ENCODE peak calls at places on chromosome 7, in nine cellular contexts. G, C, R, A, M, J, B, E and X are unnamed samples.

GRCh38 chr7:93298671-93299070 is 66.5 kb downstream of the VPS50 start:
- DNase-seq in G (no peak), C (no peak), R (no peak), A (no peak), M (no peak), J (peak), B (no peak), E (no peak), X (no peak)

GRCh38 chr7:29567174-29567573 is 3.5 kb downstream of the PRR15 start:
- DNase-seq in G (no peak), C (no peak), R (no peak), A (no peak), M (no peak), J (no peak), B (no peak), E (no peak), X (no peak)

GRCh38 chr7:38463277-38464224 is 167.6 kb downstream of the AMPH start:
- DNase-seq in G (no peak), C (no peak), R (no peak), A (peak), M (peak), J (peak), B (peak), E (peak), X (peak)

GRCh38 chr7:25708211-25708610 is 443.8 kb upstream of the NFE2L3 start:
- DNase-seq in G (no peak), C (no peak), R (no peak), A (no peak), M (no peak), J (no peak), B (no peak), E (no peak), X (no peak)

GRCh38 chr7:55489552-55489951 is 82.8 kb downstream of the VOPP1 start:
- DNase-seq in G (no peak), C (no peak), R (no peak), A (no peak), M (no peak), J (no peak), B (no peak), E (no peak), X (no peak)

GRCh38 chr7:24828871-24829661 is 71.8 kb upstream of the GSDME start:
- DNase-seq in G (no peak), C (no peak), R (no peak), A (no peak), M (no peak), J (peak), B (no peak), E (no peak), X (no peak)

GRCh38 chr7:74306737-74307469 is 17.7 kb downstream of the CLIP2 start:
- DNase-seq in G (no peak), C (no peak), R (peak), A (peak), M (peak), J (peak), B (no peak), E (no peak), X (no peak)

GRCh38 chr7:11188529-11189310 is 215.0 kb downstream of the PHF14 start:
- DNase-seq in G (no peak), C (no peak), R (no peak), A (no peak), M (no peak), J (no peak), B (no peak), E (no peak), X (no peak)

GRCh38 chr7:23350466-23350865 is 51.3 kb downstream of the MALSU1 start:
- DNase-seq in G (no peak), C (no peak), R (no peak), A (no peak), M (no peak), J (no peak), B (no peak), E (no peak), X (no peak)

GRCh38 chr7:95688931-95689453 is 83.4 kb upstream of the DYNC1I1 start:
- DNase-seq in G (no peak), C (no peak), R (no peak), A (peak), M (no peak), J (peak), B (no peak), E (no peak), X (no peak)

GRCh38 chr7:140062118-140062527 is 628 bp downstream of the PARP12 start:
- DNase-seq in G (no peak), C (no peak), R (no peak), A (no peak), M (peak), J (no peak), B (peak), E (no peak), X (no peak)

GRCh38 chr7:22108151-22108845 is 162.6 kb upstream of the CDCA7L start:
- DNase-seq in G (no peak), C (no peak), R (no peak), A (no peak), M (no peak), J (no peak), B (no peak), E (no peak), X (no peak)